ENCODE peak calls at places on chromosomes 11 and 22, in eight cellular contexts. T, U, B, A, W, I, C and O are unnamed samples.
A peak's percentile ranks its signal among the peaks of the same experiment; 100 is the strongest.

GRCh38 chr22:35311551-35311999 is 11.9 kb downstream of the TOM1 start:
- DNase-seq in T (peak; percentile 8), U (no peak), W (no peak), A (no peak), B (no peak), I (no peak), C (no peak), O (no peak)

GRCh38 chr11:126348806-126349582 is 6.5 kb upstream of the ST3GAL4 start:
- DNase-seq in A (no peak), T (no peak), B (peak; percentile 26), I (no peak), U (no peak), W (peak; percentile 56), C (no peak), O (peak; percentile 60)

GRCh38 chr11:27355575-27356104 is 7.4 kb downstream of the CCDC34 start:
- DNase-seq in I (no peak), W (no peak), U (no peak), T (no peak), B (no peak), A (no peak), C (no peak), O (no peak)

GRCh38 chr11:17547051-17547577 is at the start of gene OTOG:
- DNase-seq in A (no peak), B (peak; percentile 24), W (no peak), C (no peak), I (no peak), T (peak; percentile 21), U (no peak), O (peak; percentile 15)

GRCh38 chr11:100890779-100891178 is 203.7 kb downstream of the ARHGAP42 start:
- DNase-seq in U (peak; percentile 97), T (no peak), I (no peak), W (peak; percentile 98), C (no peak), A (no peak), B (no peak), O (peak; percentile 95)

GRCh38 chr11:83355406-83355805 is 69.2 kb upstream of the CCDC90B start:
- DNase-seq in W (no peak), T (no peak), C (no peak), U (no peak), A (no peak), B (no peak), I (no peak), O (no peak)

GRCh38 chr11:97092823-97093222 is 703.0 kb downstream of the JRKL start:
- DNase-seq in U (no peak), T (no peak), B (no peak), A (no peak), W (no peak), I (no peak), C (no peak), O (no peak)

GRCh38 chr11:86035920-86036319 is 33.0 kb downstream of the PICALM start:
- DNase-seq in T (no peak), W (no peak), U (no peak), A (no peak), C (no peak), B (no peak), I (no peak), O (no peak)

GRCh38 chr11:106875013-106875412 is 143.3 kb downstream of the GUCY1A2 start:
- DNase-seq in T (no peak), U (no peak), W (peak; percentile 28), B (peak; percentile 8), I (no peak), A (no peak), C (no peak), O (peak; percentile 44)

GRCh38 chr11:83092488-83093384 is 21.0 kb upstream of the RAB30 start:
- DNase-seq in A (no peak), T (peak; percentile 78), W (no peak), B (peak; percentile 67), U (peak; percentile 68), I (peak; percentile 60), C (no peak), O (peak; percentile 5)

GRCh38 chr11:35649984-35650383 is 12.6 kb upstream of the TRIM44 start:
- DNase-seq in T (no peak), A (no peak), W (peak; percentile 39), U (peak; percentile 7), B (peak; percentile 63), C (no peak), I (peak; percentile 66), O (peak; percentile 57)

GRCh38 chr11:130861902-130862552 is 54.3 kb downstream of the SNX19 start:
- DNase-seq in A (peak; percentile 94), I (peak; percentile 70), C (peak; percentile 92), U (peak; percentile 96), B (peak; percentile 77), T (peak; percentile 90), W (peak; percentile 95), O (peak; percentile 97)
- H3K4me3 ChIP-seq in A (no peak overlapping the region), I (peak overlapping the region; percentile 23), C (no peak overlapping the region), U (no peak overlapping the region), B (no peak overlapping the region), T (no peak overlapping the region), W (no peak overlapping the region), O (peak overlapping the region; percentile 18)

GRCh38 chr11:123213307-123213708 is 18.3 kb upstream of the CLMP start:
- DNase-seq in T (no peak), B (no peak), I (no peak), A (no peak), C (no peak), W (no peak), U (no peak), O (no peak)
- TF ChIP-seq CTCF in T (no peak), B (no peak), I (no peak), A (no peak), C (no peak), W (no peak), U (no peak), O (no peak)

GRCh38 chr22:30607300-30607930 is 441 bp downstream of the TCN2 start:
- DNase-seq in B (no peak), I (no peak), W (no peak), A (no peak), C (no peak), U (no peak), T (no peak), O (no peak)

GRCh38 chr22:30606455-30607299 is at the start of gene TCN2:
- DNase-seq in W (peak; percentile 83), B (peak; percentile 60), T (peak; percentile 67), U (peak; percentile 86), I (peak; percentile 64), C (peak; percentile 45), A (peak; percentile 80), O (peak; percentile 90)

GRCh38 chr22:30605449-30606110 is 1.4 kb upstream of the TCN2 start:
- DNase-seq in U (peak; percentile 45), C (no peak), B (peak; percentile 36), W (peak; percentile 57), I (peak; percentile 11), A (peak; percentile 70), T (peak; percentile 63), O (peak; percentile 72)

GRCh38 chr22:30602049-30602448 is 4.9 kb upstream of the TCN2 start:
- DNase-seq in I (peak; percentile 41), C (no peak), B (peak; percentile 48), U (peak; percentile 47), A (no peak), W (peak; percentile 35), T (no peak), O (peak; percentile 74)

DNA sequence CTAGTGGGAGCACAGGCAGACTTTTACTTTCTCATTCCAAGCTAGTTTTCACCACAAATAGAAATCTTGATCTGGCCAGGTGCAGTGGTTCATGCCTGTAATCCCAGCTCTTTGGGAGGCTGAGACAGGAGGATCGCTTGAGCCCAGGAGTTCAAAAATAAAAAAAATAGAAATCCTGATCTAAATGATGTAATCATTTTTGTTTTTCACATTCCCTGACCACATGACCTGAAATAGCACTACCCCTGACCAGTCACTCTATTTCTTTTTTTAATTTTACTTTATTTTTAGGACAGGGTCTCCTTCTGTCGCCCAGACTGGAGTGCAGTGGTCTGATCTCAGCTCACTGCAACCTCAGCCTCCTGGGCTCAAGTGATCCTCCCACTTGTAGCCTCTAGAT is 2.3 kb upstream of the TCN2 start:
- DNase-seq in U (no peak), C (no peak), W (no peak), A (no peak), T (no peak), B (no peak), I (no peak), O (no peak)
- H3K4me3 ChIP-seq in U (no peak overlapping the region), C (no peak overlapping the region), W (no peak overlapping the region), A (no peak overlapping the region), T (no peak overlapping the region), B (no peak overlapping the region), I (no peak overlapping the region), O (no peak overlapping the region)

DNA sequence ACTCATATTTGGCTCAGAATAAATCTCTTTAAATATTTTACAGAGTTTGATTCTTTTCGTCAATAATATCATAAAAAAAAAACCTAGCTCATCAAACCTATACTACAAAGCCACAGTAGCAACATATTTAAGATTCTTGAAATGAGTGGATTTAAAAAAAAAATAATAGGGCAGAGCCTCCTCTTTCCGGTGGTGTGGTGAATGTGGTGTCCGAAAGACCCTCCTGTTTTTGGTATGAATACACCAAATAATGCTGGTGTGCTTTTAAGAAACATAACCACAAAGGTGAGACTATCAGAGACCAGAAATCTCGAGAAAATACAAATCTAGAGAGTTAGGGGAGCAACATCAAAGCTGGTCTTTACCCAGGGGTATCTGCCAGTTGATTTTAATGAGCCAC is 342.6 kb downstream of the TBC1D22A start:
- DNase-seq in C (no peak), W (no peak), B (no peak), I (no peak), T (no peak), U (no peak), A (no peak), O (no peak)
- TF ChIP-seq CTCF in C (no peak), W (no peak), B (no peak), I (no peak), T (no peak), U (no peak), A (no peak), O (no peak)

DNA sequence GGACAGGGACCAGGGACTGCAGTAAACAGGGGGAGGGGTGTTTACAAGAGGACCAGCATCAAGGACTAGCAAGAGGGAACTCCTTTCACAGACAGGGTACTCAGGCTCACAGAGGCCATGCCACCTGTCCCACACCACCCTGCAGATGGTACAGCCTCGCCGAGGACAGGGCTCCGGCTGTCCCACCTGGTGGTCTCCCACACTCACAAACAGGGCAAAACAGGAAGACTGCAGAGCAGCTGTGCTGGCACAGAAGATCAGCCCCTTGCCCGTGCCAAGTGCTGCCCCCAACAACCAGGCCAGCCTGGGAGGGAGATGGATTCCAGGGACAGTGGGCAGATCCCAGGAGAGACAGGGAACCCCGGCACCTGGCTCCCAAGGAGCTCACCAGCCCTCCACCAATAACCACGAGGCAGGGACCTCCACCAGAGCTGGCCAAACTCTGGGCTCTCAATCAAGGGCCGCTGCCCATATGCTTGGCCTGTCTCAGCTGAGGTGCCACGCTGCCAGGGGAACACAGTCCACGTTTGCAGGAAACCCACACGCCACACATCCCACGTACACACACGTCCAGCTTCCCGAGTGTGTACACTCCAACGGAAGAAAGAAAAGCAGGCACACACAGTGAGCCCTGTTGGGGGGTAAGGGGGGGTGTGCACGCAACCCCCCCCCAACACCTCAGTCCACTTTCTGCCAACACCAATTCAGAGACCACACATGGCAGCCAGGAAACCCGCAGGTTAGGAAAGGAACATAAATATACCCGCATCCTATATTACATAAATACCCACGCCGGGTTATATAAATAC is 2.0 kb downstream of the CSNK1E start:
- DNase-seq in A (no peak), W (peak; percentile 29), B (no peak), U (peak; percentile 43), T (no peak), C (no peak), I (no peak), O (no peak)
- H3K4me3 ChIP-seq in A (peak overlapping the region; percentile 69), W (peak overlapping the region; percentile 47), B (peak overlapping the region; percentile 50), U (peak overlapping the region; percentile 73), T (no peak overlapping the region), C (peak overlapping the region; percentile 97), I (peak overlapping the region; percentile 77), O (peak overlapping the region; percentile 79)